ENCODE peak calls at places on chromosomes 11 and 22, in ten cellular contexts. One of them, this sample, is unnamed.

GRCh38 chr11:64874308-64874707 is 4.1 kb downstream of the EHD1 start:
- DNase-seq in CD4-positive, alpha-beta memory T cell: peak; percentile 57
- DNase-seq in HCT116: no peak
- DNase-seq in ascending aorta: no peak
- DNase-seq in IMR-90: peak; percentile 47
- DNase-seq in WERI-Rb-1: no peak
- DNase-seq in thoracic aorta: no peak
- DNase-seq in GM23338: no peak
- DNase-seq in endothelial cell of umbilical vein: no peak
- DNase-seq in lung: no peak
- DNase-seq in this sample: no peak

GRCh38 chr11:60594998-60595637 is 79.9 kb downstream of the MS4A13 start:
- DNase-seq in lung: no peak
- DNase-seq in IMR-90: no peak
- DNase-seq in endothelial cell of umbilical vein: no peak
- DNase-seq in ascending aorta: no peak
- DNase-seq in thoracic aorta: no peak
- DNase-seq in CD4-positive, alpha-beta memory T cell: no peak
- DNase-seq in WERI-Rb-1: peak; percentile 15
- DNase-seq in HCT116: no peak
- DNase-seq in GM23338: no peak
- DNase-seq in this sample: no peak

GRCh38 chr22:35930933-35931332 is 97.7 kb downstream of the RBFOX2 start:
- DNase-seq in IMR-90: peak; percentile 80
- DNase-seq in GM23338: peak; percentile 56
- DNase-seq in ascending aorta: no peak
- DNase-seq in CD4-positive, alpha-beta memory T cell: no peak
- DNase-seq in HCT116: peak; percentile 44
- DNase-seq in lung: no peak
- DNase-seq in endothelial cell of umbilical vein: peak; percentile 77
- DNase-seq in thoracic aorta: no peak
- DNase-seq in WERI-Rb-1: peak; percentile 24
- DNase-seq in this sample: peak; percentile 67

GRCh38 chr22:40808018-40808841 is 10.9 kb downstream of the SLC25A17 start:
- DNase-seq in ascending aorta: no peak
- DNase-seq in endothelial cell of umbilical vein: peak; percentile 45
- DNase-seq in HCT116: no peak
- DNase-seq in CD4-positive, alpha-beta memory T cell: no peak
- DNase-seq in thoracic aorta: no peak
- DNase-seq in lung: no peak
- DNase-seq in WERI-Rb-1: no peak
- DNase-seq in IMR-90: peak; percentile 16
- DNase-seq in GM23338: no peak
- DNase-seq in this sample: no peak

GRCh38 chr11:69041516-69041915 is 7.2 kb upstream of the TPCN2 start:
- DNase-seq in IMR-90: peak; percentile 24
- DNase-seq in WERI-Rb-1: no peak
- DNase-seq in lung: no peak
- DNase-seq in thoracic aorta: no peak
- DNase-seq in ascending aorta: no peak
- DNase-seq in endothelial cell of umbilical vein: no peak
- DNase-seq in CD4-positive, alpha-beta memory T cell: no peak
- DNase-seq in HCT116: no peak
- DNase-seq in GM23338: no peak
- DNase-seq in this sample: no peak

GRCh38 chr11:61152816-61153592 is 8.2 kb downstream of the VPS37C start:
- DNase-seq in endothelial cell of umbilical vein: peak; percentile 32
- DNase-seq in IMR-90: peak; percentile 70
- DNase-seq in WERI-Rb-1: peak; percentile 67
- DNase-seq in HCT116: no peak
- DNase-seq in ascending aorta: no peak
- DNase-seq in GM23338: no peak
- DNase-seq in lung: no peak
- DNase-seq in thoracic aorta: no peak
- DNase-seq in CD4-positive, alpha-beta memory T cell: no peak
- DNase-seq in this sample: peak; percentile 60

GRCh38 chr11:64314146-64314804 is 3.1 kb downstream of the TRMT112 start:
- DNase-seq in HCT116: no peak
- DNase-seq in IMR-90: no peak
- DNase-seq in thoracic aorta: no peak
- DNase-seq in lung: no peak
- DNase-seq in CD4-positive, alpha-beta memory T cell: no peak
- DNase-seq in ascending aorta: no peak
- DNase-seq in endothelial cell of umbilical vein: no peak
- DNase-seq in GM23338: peak; percentile 40
- DNase-seq in WERI-Rb-1: no peak
- DNase-seq in this sample: no peak

GRCh38 chr11:103055174-103055890 is 36.6 kb downstream of the DCUN1D5 start:
- DNase-seq in lung: no peak
- DNase-seq in HCT116: peak; percentile 26
- DNase-seq in endothelial cell of umbilical vein: peak; percentile 54
- DNase-seq in IMR-90: peak; percentile 65
- DNase-seq in WERI-Rb-1: no peak
- DNase-seq in GM23338: peak; percentile 62
- DNase-seq in ascending aorta: no peak
- DNase-seq in CD4-positive, alpha-beta memory T cell: peak; percentile 20
- DNase-seq in thoracic aorta: no peak
- DNase-seq in this sample: peak; percentile 20

DNA sequence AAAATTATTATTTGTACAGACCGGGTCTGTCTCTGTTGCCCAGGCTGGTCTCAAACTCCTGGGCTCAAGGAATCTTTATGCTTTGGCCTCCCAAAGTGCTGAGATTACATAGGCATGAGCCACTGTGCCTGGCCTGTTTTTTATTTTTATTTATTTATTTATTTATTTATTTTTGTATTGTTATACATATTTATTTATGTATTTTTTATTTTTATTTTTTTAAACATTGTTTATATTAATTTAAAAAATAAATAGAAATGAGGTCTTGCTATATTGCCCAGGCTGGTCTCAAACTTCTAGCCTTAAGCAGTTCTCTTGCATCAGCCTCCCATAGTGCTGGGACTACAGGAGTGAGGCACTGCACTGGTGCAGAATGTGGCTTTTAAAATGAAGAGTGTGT is 47.0 kb downstream of the SWAP70 start:
- DNase-seq in lung: no peak
- DNase-seq in WERI-Rb-1: no peak
- DNase-seq in IMR-90: no peak
- DNase-seq in CD4-positive, alpha-beta memory T cell: no peak
- DNase-seq in endothelial cell of umbilical vein: no peak
- DNase-seq in HCT116: no peak
- DNase-seq in thoracic aorta: no peak
- DNase-seq in ascending aorta: no peak
- DNase-seq in GM23338: no peak
- DNase-seq in this sample: no peak
- H3K27ac ChIP-seq in lung: no peak overlapping the region
- H3K27ac ChIP-seq in WERI-Rb-1: no peak overlapping the region
- H3K27ac ChIP-seq in IMR-90: no peak overlapping the region
- H3K27ac ChIP-seq in CD4-positive, alpha-beta memory T cell: no peak overlapping the region
- H3K27ac ChIP-seq in endothelial cell of umbilical vein: peak overlapping the region; percentile 27
- H3K27ac ChIP-seq in HCT116: no peak overlapping the region
- H3K27ac ChIP-seq in thoracic aorta: no peak overlapping the region
- H3K27ac ChIP-seq in ascending aorta: no peak overlapping the region
- H3K27ac ChIP-seq in GM23338: peak overlapping the region; percentile 39
- H3K27ac ChIP-seq in this sample: no peak overlapping the region

GRCh38 chr11:1842149-1843097 is 3.6 kb downstream of the TNNI2 start:
- DNase-seq in lung: no peak
- DNase-seq in ascending aorta: no peak
- DNase-seq in GM23338: no peak
- DNase-seq in endothelial cell of umbilical vein: no peak
- DNase-seq in WERI-Rb-1: no peak
- DNase-seq in thoracic aorta: no peak
- DNase-seq in IMR-90: no peak
- DNase-seq in HCT116: no peak
- DNase-seq in CD4-positive, alpha-beta memory T cell: no peak
- DNase-seq in this sample: no peak
- H3K27ac ChIP-seq in lung: no peak overlapping the region
- H3K27ac ChIP-seq in ascending aorta: no peak overlapping the region
- H3K27ac ChIP-seq in GM23338: no peak overlapping the region
- H3K27ac ChIP-seq in endothelial cell of umbilical vein: no peak overlapping the region
- H3K27ac ChIP-seq in WERI-Rb-1: no peak overlapping the region
- H3K27ac ChIP-seq in thoracic aorta: no peak overlapping the region
- H3K27ac ChIP-seq in IMR-90: no peak overlapping the region
- H3K27ac ChIP-seq in HCT116: no peak overlapping the region
- H3K27ac ChIP-seq in CD4-positive, alpha-beta memory T cell: no peak overlapping the region
- H3K27ac ChIP-seq in this sample: no peak overlapping the region

GRCh38 chr11:71544525-71545214 is 3.5 kb upstream of the KRTAP5-9 start:
- DNase-seq in WERI-Rb-1: no peak
- DNase-seq in GM23338: no peak
- DNase-seq in endothelial cell of umbilical vein: no peak
- DNase-seq in ascending aorta: no peak
- DNase-seq in lung: no peak
- DNase-seq in HCT116: no peak
- DNase-seq in IMR-90: no peak
- DNase-seq in CD4-positive, alpha-beta memory T cell: no peak
- DNase-seq in thoracic aorta: no peak
- DNase-seq in this sample: no peak

GRCh38 chr11:71542856-71543743 is 5.1 kb upstream of the KRTAP5-9 start:
- DNase-seq in lung: no peak
- DNase-seq in IMR-90: no peak
- DNase-seq in endothelial cell of umbilical vein: no peak
- DNase-seq in ascending aorta: no peak
- DNase-seq in thoracic aorta: no peak
- DNase-seq in GM23338: no peak
- DNase-seq in CD4-positive, alpha-beta memory T cell: no peak
- DNase-seq in WERI-Rb-1: no peak
- DNase-seq in HCT116: no peak
- DNase-seq in this sample: no peak

GRCh38 chr11:71545405-71545966 is 2.7 kb upstream of the KRTAP5-9 start:
- DNase-seq in HCT116: no peak
- DNase-seq in ascending aorta: no peak
- DNase-seq in GM23338: no peak
- DNase-seq in thoracic aorta: no peak
- DNase-seq in IMR-90: no peak
- DNase-seq in CD4-positive, alpha-beta memory T cell: no peak
- DNase-seq in endothelial cell of umbilical vein: no peak
- DNase-seq in lung: no peak
- DNase-seq in WERI-Rb-1: no peak
- DNase-seq in this sample: no peak

GRCh38 chr11:71543866-71544265 is 4.4 kb upstream of the KRTAP5-9 start:
- DNase-seq in WERI-Rb-1: no peak
- DNase-seq in lung: no peak
- DNase-seq in GM23338: no peak
- DNase-seq in thoracic aorta: no peak
- DNase-seq in IMR-90: no peak
- DNase-seq in CD4-positive, alpha-beta memory T cell: no peak
- DNase-seq in endothelial cell of umbilical vein: no peak
- DNase-seq in HCT116: no peak
- DNase-seq in ascending aorta: no peak
- DNase-seq in this sample: no peak

DNA sequence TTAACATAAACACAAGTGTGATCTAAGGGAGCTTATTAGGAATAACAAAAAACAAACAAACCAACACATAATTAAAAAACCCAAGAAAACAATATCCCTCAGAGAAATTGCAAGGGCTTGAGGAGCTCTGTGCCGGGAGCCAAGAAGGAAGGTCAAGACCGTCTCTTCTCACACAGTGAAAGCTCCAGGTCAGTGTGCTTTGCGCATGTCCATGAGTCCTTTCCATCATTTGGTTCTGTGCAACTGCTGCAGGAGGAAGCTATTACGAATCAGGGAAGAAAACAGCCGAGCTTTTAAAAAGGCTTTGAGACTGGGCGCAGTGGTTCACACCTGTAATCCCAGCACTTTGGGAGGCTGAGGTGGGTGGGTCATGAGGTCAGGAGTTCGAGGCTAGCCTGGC is 4.6 kb downstream of the KRTAP5-8 start:
- DNase-seq in WERI-Rb-1: no peak
- DNase-seq in endothelial cell of umbilical vein: no peak
- DNase-seq in lung: no peak
- DNase-seq in ascending aorta: no peak
- DNase-seq in HCT116: no peak
- DNase-seq in thoracic aorta: no peak
- DNase-seq in IMR-90: no peak
- DNase-seq in GM23338: no peak
- DNase-seq in CD4-positive, alpha-beta memory T cell: no peak
- DNase-seq in this sample: no peak
- H3K27ac ChIP-seq in WERI-Rb-1: no peak overlapping the region
- H3K27ac ChIP-seq in endothelial cell of umbilical vein: no peak overlapping the region
- H3K27ac ChIP-seq in lung: no peak overlapping the region
- H3K27ac ChIP-seq in ascending aorta: no peak overlapping the region
- H3K27ac ChIP-seq in HCT116: no peak overlapping the region
- H3K27ac ChIP-seq in thoracic aorta: no peak overlapping the region
- H3K27ac ChIP-seq in IMR-90: no peak overlapping the region
- H3K27ac ChIP-seq in GM23338: no peak overlapping the region
- H3K27ac ChIP-seq in CD4-positive, alpha-beta memory T cell: no peak overlapping the region
- H3K27ac ChIP-seq in this sample: no peak overlapping the region

GRCh38 chr22:30416403-30416802 is 9.2 kb upstream of the MTFP1 start:
- DNase-seq in IMR-90: peak; percentile 31
- DNase-seq in GM23338: no peak
- DNase-seq in ascending aorta: no peak
- DNase-seq in HCT116: no peak
- DNase-seq in thoracic aorta: no peak
- DNase-seq in endothelial cell of umbilical vein: no peak
- DNase-seq in CD4-positive, alpha-beta memory T cell: no peak
- DNase-seq in lung: no peak
- DNase-seq in WERI-Rb-1: no peak
- DNase-seq in this sample: peak; percentile 25

GRCh38 chr22:30420401-30421178 is 5.0 kb upstream of the MTFP1 start:
- DNase-seq in endothelial cell of umbilical vein: peak; percentile 92
- DNase-seq in IMR-90: peak; percentile 90
- DNase-seq in CD4-positive, alpha-beta memory T cell: no peak
- DNase-seq in lung: no peak
- DNase-seq in ascending aorta: no peak
- DNase-seq in WERI-Rb-1: no peak
- DNase-seq in GM23338: no peak
- DNase-seq in thoracic aorta: no peak
- DNase-seq in HCT116: no peak
- DNase-seq in this sample: peak; percentile 90

GRCh38 chr22:30413745-30414524 is 11.6 kb upstream of the MTFP1 start:
- DNase-seq in ascending aorta: no peak
- DNase-seq in endothelial cell of umbilical vein: no peak
- DNase-seq in thoracic aorta: no peak
- DNase-seq in lung: no peak
- DNase-seq in HCT116: no peak
- DNase-seq in IMR-90: no peak
- DNase-seq in WERI-Rb-1: no peak
- DNase-seq in GM23338: no peak
- DNase-seq in CD4-positive, alpha-beta memory T cell: no peak
- DNase-seq in this sample: no peak

GRCh38 chr22:30414525-30415047 is 11.0 kb upstream of the MTFP1 start:
- DNase-seq in WERI-Rb-1: no peak
- DNase-seq in HCT116: no peak
- DNase-seq in IMR-90: no peak
- DNase-seq in lung: no peak
- DNase-seq in thoracic aorta: no peak
- DNase-seq in GM23338: no peak
- DNase-seq in CD4-positive, alpha-beta memory T cell: no peak
- DNase-seq in ascending aorta: no peak
- DNase-seq in endothelial cell of umbilical vein: peak; percentile 12
- DNase-seq in this sample: no peak

DNA sequence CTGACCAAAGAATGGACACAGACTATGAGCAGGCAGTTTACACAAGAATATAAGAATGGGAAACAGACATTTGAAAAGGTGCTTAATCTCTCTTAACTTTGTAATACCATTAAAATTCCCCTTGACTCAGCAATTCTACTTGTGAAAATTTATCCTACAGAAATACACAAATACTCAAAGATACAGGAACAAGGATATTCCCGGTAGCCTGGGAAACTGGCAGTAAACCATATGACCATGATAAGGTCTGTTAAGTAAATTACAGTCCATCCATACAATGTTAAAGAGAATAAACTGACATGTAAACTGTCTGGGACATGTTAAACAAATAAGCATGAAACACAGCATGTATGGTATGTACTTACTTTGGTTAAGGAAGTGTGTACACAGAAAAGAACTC is 8.7 kb upstream of the MTFP1 start:
- DNase-seq in thoracic aorta: no peak
- DNase-seq in HCT116: no peak
- DNase-seq in endothelial cell of umbilical vein: no peak
- DNase-seq in IMR-90: no peak
- DNase-seq in GM23338: no peak
- DNase-seq in ascending aorta: no peak
- DNase-seq in CD4-positive, alpha-beta memory T cell: no peak
- DNase-seq in lung: no peak
- DNase-seq in WERI-Rb-1: no peak
- DNase-seq in this sample: no peak
- H3K27ac ChIP-seq in thoracic aorta: no peak overlapping the region
- H3K27ac ChIP-seq in HCT116: no peak overlapping the region
- H3K27ac ChIP-seq in endothelial cell of umbilical vein: no peak overlapping the region
- H3K27ac ChIP-seq in IMR-90: no peak overlapping the region
- H3K27ac ChIP-seq in GM23338: no peak overlapping the region
- H3K27ac ChIP-seq in ascending aorta: no peak overlapping the region
- H3K27ac ChIP-seq in CD4-positive, alpha-beta memory T cell: no peak overlapping the region
- H3K27ac ChIP-seq in lung: no peak overlapping the region
- H3K27ac ChIP-seq in WERI-Rb-1: no peak overlapping the region
- H3K27ac ChIP-seq in this sample: peak overlapping the region; percentile 11